ENCODE peak calls at places on chromosome 19, in five cellular contexts. E is SW 1271; L is HT1080; Q is H7; O is activated naive CD8-positive, alpha-beta T cell treated with anti-CD3 and anti-CD28 coated beads, Interleukin-2, amount 10 ng/mL, durations not matched to agents 7 days and 5 days. R is an unnamed sample.

GRCh38 chr19:7862413-7862951 is 11.7 kb downstream of the PRR36 start:
- DNase-seq in Q (peak), L (no peak), E (no peak), O (peak), R (no peak)

GRCh38 chr19:57664269-57665127 is 4.2 kb upstream of the ZSCAN4 start:
- DNase-seq in Q (peak), O (peak), E (peak), L (peak), R (no peak)

GRCh38 chr19:850221-850978 is 1.7 kb upstream of the ELANE start:
- DNase-seq in L (peak), E (peak), Q (peak), O (no peak), R (no peak)

GRCh38 chr19:1256646-1257474 is 8.5 kb downstream of the MIDN start:
- DNase-seq in L (no peak), Q (no peak), O (no peak), E (no peak), R (no peak)

GRCh38 chr19:33902802-33903488 is 106.3 kb downstream of the KCTD15 start:
- DNase-seq in O (no peak), L (no peak), E (no peak), Q (no peak), R (no peak)

GRCh38 chr19:34323433-34324204 is 41.4 kb upstream of the GPI start:
- DNase-seq in E (no peak), O (no peak), L (no peak), Q (peak), R (no peak)

GRCh38 chr19:48613852-48614435 is 932 bp downstream of the FAM83E start:
- DNase-seq in E (no peak), O (peak), L (no peak), Q (no peak), R (no peak)

GRCh38 chr19:44777715-44778347 is at the start of gene CBLC:
- DNase-seq in O (no peak), E (no peak), L (no peak), Q (peak), R (no peak)

GRCh38 chr19:543912-544608 is at the start of gene GZMM:
- DNase-seq in E (no peak), O (peak), Q (no peak), L (no peak), R (no peak)

GRCh38 chr19:43765109-43765876 is 10.5 kb upstream of the SMG9 start:
- DNase-seq in O (peak), Q (no peak), E (peak), L (peak), R (no peak)